ENCODE peak calls at places on chromosomes 5 and 9, in seven cellular contexts. R is IMR-90, J is H9, O is mesenchymal stem cell, V is H1, U is mesendoderm, F is trophoblast cell. S is an unnamed sample.

GRCh38 chr9:109817146-109817845 is 37.3 kb downstream of the PALM2AKAP2 start:
- DNase-seq in V (no peak), J (no peak), U (peak), F (peak), O (peak), R (peak), S (no peak)

GRCh38 chr5:93145767-93146166 is 435.3 kb downstream of the NR2F1-AS1 start:
- DNase-seq in O (no peak), F (no peak), R (peak), U (no peak), J (no peak), V (no peak), S (no peak)

GRCh38 chr9:131578778-131579504 is 33.6 kb downstream of the PRRT1B start:
- DNase-seq in O (no peak), V (no peak), U (no peak), J (no peak), R (no peak), F (no peak), S (no peak)

GRCh38 chr5:83368317-83368716 is 103.2 kb upstream of the VCAN start:
- DNase-seq in U (peak), R (peak), F (peak), J (no peak), V (no peak), O (peak), S (no peak)

GRCh38 chr9:119801311-119801710 is 432.1 kb upstream of the BRINP1 start:
- DNase-seq in R (no peak), V (no peak), J (no peak), O (no peak), U (no peak), F (no peak), S (no peak)

GRCh38 chr9:83477571-83477970 is 60.6 kb downstream of the FRMD3 start:
- DNase-seq in O (no peak), F (no peak), U (no peak), R (no peak), J (no peak), V (no peak), S (no peak)

GRCh38 chr5:125868035-125868434 is 555.2 kb upstream of the GRAMD2B start:
- DNase-seq in F (no peak), R (no peak), V (no peak), O (no peak), U (no peak), J (no peak), S (no peak)

GRCh38 chr9:134936021-134936761 is 18.5 kb upstream of the FCN1 start:
- DNase-seq in J (no peak), O (no peak), F (no peak), R (no peak), U (peak), V (no peak), S (no peak)

GRCh38 chr5:149863176-149863575 is 81.4 kb downstream of the PDE6A start:
- DNase-seq in J (no peak), F (no peak), R (no peak), U (no peak), O (no peak), V (no peak), S (no peak)

GRCh38 chr9:35714579-35715252 is 17.3 kb downstream of the TLN1 start:
- DNase-seq in R (no peak), O (no peak), J (no peak), V (no peak), F (no peak), U (no peak), S (no peak)

GRCh38 chr5:61416010-61416409 is 84.0 kb downstream of the ZSWIM6 start:
- DNase-seq in J (no peak), V (no peak), F (no peak), O (no peak), R (peak), U (peak), S (peak)

GRCh38 chr5:21391506-21391905 is 1403.5 kb upstream of the CDH18 start:
- DNase-seq in F (no peak), J (no peak), V (no peak), U (no peak), O (no peak), R (peak), S (no peak)

GRCh38 chr5:95646569-95647330 is at the start of gene RFESD:
- DNase-seq in V (peak), R (peak), U (peak), F (peak), O (peak), J (peak), S (peak)

GRCh38 chr5:34707451-34708107 is 51.5 kb downstream of the RAI14 start:
- DNase-seq in J (no peak), U (no peak), V (no peak), O (no peak), R (no peak), F (no peak), S (no peak)

GRCh38 chr5:142308358-142308757 is 16.5 kb downstream of the SPRY4 start:
- DNase-seq in O (no peak), R (no peak), J (no peak), V (no peak), F (no peak), U (no peak), S (no peak)

GRCh38 chr9:24590432-24590831 is 44.7 kb upstream of the IZUMO3 start:
- DNase-seq in V (no peak), J (no peak), R (no peak), F (no peak), O (no peak), U (no peak), S (no peak)
- H4K8ac ChIP-seq in V (no peak), J (no peak), R (no peak), F (no peak), O (no peak), U (no peak), S (no peak)

DNA sequence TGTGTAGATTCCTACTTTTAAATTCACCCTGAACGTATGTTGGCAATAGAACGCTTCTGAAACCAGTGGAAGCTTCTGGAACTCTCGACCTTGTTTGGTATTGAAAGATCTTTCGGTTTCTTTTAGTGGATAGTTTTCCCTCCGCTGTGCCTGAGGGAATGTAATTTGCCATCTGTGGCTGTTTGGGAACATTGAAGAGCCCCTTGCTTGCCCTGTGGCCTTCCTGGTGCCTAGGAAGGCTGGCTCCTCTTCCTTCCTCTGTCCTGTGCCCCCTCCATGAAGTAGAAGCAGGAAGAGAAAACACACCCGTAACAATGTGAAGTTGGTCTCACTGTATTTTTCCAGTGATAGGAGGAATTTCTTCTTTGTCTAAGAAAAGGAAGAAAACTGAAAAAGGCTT is 274.3 kb downstream of the AOPEP start:
- DNase-seq in J (no peak), V (no peak), F (no peak), U (no peak), R (no peak), O (no peak), S (no peak)
- H4K8ac ChIP-seq in J (no peak), V (no peak), F (peak), U (no peak), R (no peak), O (no peak), S (no peak)

GRCh38 chr5:174489233-174489632 is 235.1 kb upstream of the MSX2 start:
- DNase-seq in J (no peak), O (no peak), R (no peak), U (no peak), F (no peak), V (no peak), S (no peak)
- H4K8ac ChIP-seq in J (no peak), O (no peak), R (no peak), U (no peak), F (no peak), V (no peak), S (no peak)

GRCh38 chr5:147396070-147396469 is 113.8 kb downstream of the DPYSL3 start:
- DNase-seq in J (no peak), U (no peak), O (no peak), R (no peak), F (no peak), V (no peak), S (no peak)
- H4K8ac ChIP-seq in J (no peak), U (no peak), O (no peak), R (no peak), F (no peak), V (peak), S (no peak)

GRCh38 chr9:123645126-123645525 is 284.8 kb downstream of the DENND1A start:
- DNase-seq in R (no peak), F (no peak), O (no peak), V (no peak), J (no peak), U (peak), S (no peak)
- H4K8ac ChIP-seq in R (no peak), F (no peak), O (no peak), V (no peak), J (no peak), U (no peak), S (no peak)

DNA sequence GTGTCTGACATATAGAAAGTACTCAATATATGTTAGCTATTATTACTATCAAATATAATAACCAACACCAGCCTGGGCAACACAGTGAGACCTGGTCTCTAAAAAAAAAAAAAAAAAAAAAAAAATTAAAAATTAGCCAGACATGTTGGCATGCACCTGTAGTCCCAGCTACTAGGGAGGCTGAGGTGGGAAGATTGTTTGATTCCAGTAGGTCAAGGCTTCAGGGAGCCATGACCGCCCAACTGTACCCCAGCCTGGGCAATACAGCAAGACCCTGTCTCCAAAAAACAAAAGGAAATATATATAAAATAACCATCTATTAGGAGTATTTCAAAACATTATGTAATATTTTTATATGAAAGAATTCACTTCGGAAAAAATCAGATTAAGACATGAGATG is 40.6 kb downstream of the CLINT1 start:
- DNase-seq in J (no peak), V (no peak), O (no peak), U (no peak), R (no peak), F (no peak), S (no peak)
- H4K8ac ChIP-seq in J (no peak), V (no peak), O (no peak), U (no peak), R (no peak), F (no peak), S (no peak)

GRCh38 chr5:118796081-118796480 is 192.3 kb downstream of the DTWD2 start:
- DNase-seq in R (no peak), F (no peak), J (peak), V (peak), U (peak), O (no peak), S (no peak)
- H4K8ac ChIP-seq in R (no peak), F (no peak), J (no peak), V (no peak), U (no peak), O (no peak), S (no peak)

GRCh38 chr5:133773247-133774202 is 161.2 kb upstream of the FSTL4 start:
- DNase-seq in V (no peak), F (no peak), O (no peak), U (peak), R (no peak), J (peak), S (no peak)
- H4K8ac ChIP-seq in V (no peak), F (no peak), O (no peak), U (no peak), R (no peak), J (no peak), S (no peak)

GRCh38 chr5:143826909-143827514 is 15.1 kb downstream of the HMHB1 start:
- DNase-seq in V (no peak), F (no peak), U (peak), O (no peak), R (peak), J (no peak), S (no peak)
- H4K8ac ChIP-seq in V (no peak), F (no peak), U (no peak), O (no peak), R (no peak), J (no peak), S (no peak)